ENCODE peak calls at places on chromosomes 4 and X, in ten cellular contexts. F is HCT116, T is A549, R is neural progenitor cell, H is mammary epithelial cell, E is H9, Q is IMR-90, K is GM23248, D is keratinocyte, P is mesendoderm. O is an unnamed sample.

GRCh38 chr4:19842471-19842870 is 409.2 kb upstream of the SLIT2 start:
- DNase-seq in K (no peak), Q (no peak), H (no peak), D (no peak), T (no peak), E (no peak), R (peak), P (no peak), F (no peak), O (no peak)

GRCh38 chrX:105872921-105873320 is 50.6 kb downstream of the NRK start:
- DNase-seq in D (no peak), Q (no peak), R (no peak), F (no peak), E (no peak), H (peak), K (no peak), T (no peak), P (no peak), O (no peak)

GRCh38 chr4:77159798-77160197 is 2.8 kb downstream of the CCNG2 start:
- DNase-seq in T (no peak), H (no peak), F (no peak), P (no peak), R (no peak), Q (no peak), K (no peak), D (no peak), E (no peak), O (no peak)

GRCh38 chrX:131728295-131729145 is 184.6 kb downstream of the OR13H1 start:
- DNase-seq in K (no peak), F (no peak), Q (peak), H (peak), E (no peak), D (no peak), P (no peak), R (no peak), T (peak), O (no peak)

GRCh38 chr4:158805628-158806471 is 37.0 kb downstream of the FNIP2 start:
- DNase-seq in P (no peak), D (peak), K (peak), E (no peak), T (no peak), Q (no peak), R (no peak), F (no peak), H (peak), O (no peak)

GRCh38 chr4:75099321-75099720 is 166.4 kb downstream of the PARM1 start:
- DNase-seq in T (no peak), Q (no peak), D (no peak), R (no peak), P (no peak), H (no peak), F (no peak), K (no peak), E (no peak), O (no peak)

GRCh38 chr4:55348436-55348835 is 2.4 kb downstream of the SRD5A3 start:
- DNase-seq in H (peak), R (no peak), Q (peak), D (no peak), F (no peak), E (no peak), K (peak), P (no peak), T (no peak), O (no peak)

GRCh38 chr4:159051245-159052071 is 51.4 kb upstream of the RAPGEF2 start:
- DNase-seq in Q (no peak), R (no peak), P (peak), T (no peak), K (no peak), E (no peak), D (no peak), H (no peak), F (no peak), O (peak)

GRCh38 chr4:30537462-30537861 is 182.7 kb upstream of the PCDH7 start:
- DNase-seq in K (peak), H (peak), F (peak), E (no peak), T (peak), Q (peak), R (no peak), P (peak), D (no peak), O (no peak)

GRCh38 chrX:135434258-135435138 is 12.8 kb downstream of the SMIM10L2A start:
- DNase-seq in Q (no peak), T (no peak), H (no peak), P (no peak), K (no peak), E (no peak), F (no peak), R (no peak), D (no peak), O (no peak)

GRCh38 chrX:143648705-143649104 is 12.8 kb upstream of the SLITRK4 start:
- DNase-seq in T (no peak), R (peak), K (no peak), D (no peak), H (no peak), Q (no peak), P (peak), E (peak), F (no peak), O (peak)

GRCh38 chrX:120464409-120464808 is 4.7 kb downstream of the LAMP2 start:
- DNase-seq in T (no peak), Q (no peak), E (no peak), D (no peak), F (no peak), R (no peak), K (no peak), H (no peak), P (no peak), O (no peak)

GRCh38 chr4:57063518-57063917 is 46.7 kb downstream of the IGFBP7 start:
- DNase-seq in D (no peak), E (no peak), K (no peak), F (no peak), R (no peak), P (no peak), Q (no peak), H (no peak), T (no peak), O (no peak)

GRCh38 chr4:158999166-158999682 is 103.7 kb upstream of the RAPGEF2 start:
- DNase-seq in P (no peak), E (no peak), H (no peak), R (no peak), F (no peak), K (no peak), D (no peak), Q (no peak), T (no peak), O (no peak)

GRCh38 chr4:83358410-83358809 is 23.8 kb upstream of the HPSE start:
- DNase-seq in K (peak), E (no peak), R (no peak), P (peak), D (peak), T (peak), F (no peak), H (peak), Q (peak), O (no peak)

GRCh38 chr4:7052923-7053715 is 9.9 kb downstream of the TADA2B start:
- DNase-seq in D (no peak), F (no peak), E (no peak), P (no peak), R (no peak), Q (no peak), H (no peak), T (no peak), K (peak), O (no peak)

GRCh38 chrX:103453655-103454054 is 65.6 kb downstream of the RAB40A start:
- DNase-seq in P (no peak), Q (peak), T (peak), H (peak), K (peak), E (no peak), F (no peak), R (no peak), D (peak), O (no peak)

GRCh38 chr4:75845992-75846391 is 56.3 kb downstream of the PPEF2 start:
- DNase-seq in Q (peak), H (no peak), F (no peak), R (no peak), T (peak), K (no peak), D (no peak), P (no peak), E (no peak), O (no peak)

GRCh38 chr4:87985097-87985886 is 9.8 kb downstream of the SPP1 start:
- DNase-seq in T (peak), E (peak), D (no peak), F (peak), H (peak), P (peak), K (peak), R (peak), Q (peak), O (peak)

GRCh38 chrX:28205126-28205525 is 223.9 kb upstream of the DCAF8L1 start:
- DNase-seq in D (no peak), P (no peak), E (no peak), H (no peak), R (no peak), F (no peak), T (no peak), Q (no peak), K (no peak), O (no peak)

GRCh38 chrX:131262738-131263679 is 26.1 kb downstream of the IGSF1 start:
- DNase-seq in T (peak), E (peak), D (no peak), R (peak), P (peak), F (peak), H (no peak), K (peak), Q (no peak), O (peak)

GRCh38 chrX:120774611-120775010 is 101.1 kb downstream of the CT47B1 start:
- DNase-seq in T (no peak), P (no peak), F (no peak), R (no peak), D (no peak), E (no peak), K (peak), Q (no peak), H (no peak), O (no peak)

GRCh38 chrX:104098151-104098808 is 14.0 kb upstream of the ZCCHC18 start:
- DNase-seq in H (peak), Q (peak), R (peak), P (peak), E (no peak), D (peak), F (peak), T (peak), K (peak), O (peak)

GRCh38 chr4:110516106-110516922 is 40.4 kb downstream of the ENPEP start:
- DNase-seq in T (peak), D (peak), P (peak), E (peak), R (peak), H (peak), Q (peak), K (peak), F (peak), O (peak)

GRCh38 chr4:149203256-149204001 is 612.2 kb downstream of the IQCM start:
- DNase-seq in R (no peak), Q (peak), F (no peak), P (no peak), K (peak), D (no peak), E (no peak), T (no peak), H (no peak), O (no peak)

GRCh38 chr4:174394915-174395314 is 111.2 kb downstream of the CEP44 start:
- DNase-seq in R (no peak), P (no peak), T (peak), D (no peak), Q (peak), K (peak), H (peak), F (no peak), E (no peak), O (no peak)

GRCh38 chrX:2794336-2794735 is 34.4 kb upstream of the GYG2 start:
- DNase-seq in P (no peak), R (no peak), T (no peak), D (no peak), Q (no peak), F (no peak), H (no peak), E (no peak), K (no peak), O (no peak)

DNA sequence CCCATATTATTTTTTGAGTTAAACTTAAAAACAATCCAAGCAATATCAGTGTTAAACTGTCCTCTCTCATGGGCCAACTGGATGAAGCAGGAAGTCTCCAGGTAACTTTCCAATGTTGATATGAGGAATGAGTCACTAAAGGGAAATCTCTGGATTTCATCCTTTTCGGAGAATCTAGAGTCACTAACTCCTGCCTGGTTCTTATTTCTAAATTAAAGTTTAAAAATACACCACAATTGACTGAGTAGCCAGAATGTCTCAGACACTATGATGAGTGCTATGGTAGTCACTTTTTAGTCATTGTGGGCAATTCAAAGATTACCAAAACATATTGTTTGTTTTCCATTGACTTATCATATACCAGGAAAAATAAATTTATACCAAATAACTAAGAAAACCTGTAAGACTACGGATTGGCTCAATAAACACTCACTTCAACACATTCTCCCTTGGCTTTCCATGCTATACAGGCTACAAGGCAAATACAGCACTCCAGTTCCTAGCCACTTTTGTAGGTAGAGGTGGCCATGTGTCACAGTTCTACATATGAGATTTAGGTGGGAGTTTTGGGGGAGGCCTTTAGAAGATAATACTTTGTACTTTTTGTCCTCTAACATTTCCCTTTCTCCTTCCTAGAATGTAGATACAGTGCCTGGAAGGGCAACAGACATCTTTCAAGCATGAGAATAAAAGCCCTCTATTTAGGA is 8.6 kb downstream of the SLC9B2 start:
- DNase-seq in F (no peak), Q (peak), K (peak), H (peak), T (no peak), R (no peak), P (peak), E (no peak), D (no peak), O (no peak)
- H3K4me2 ChIP-seq in F (no peak), Q (no peak), K (peak), H (no peak), T (peak), R (no peak), P (no peak), E (no peak), D (no peak), O (no peak)

GRCh38 chr4:121764702-121765367 is at the start of gene SMIM43:
- DNase-seq in T (no peak), K (peak), Q (no peak), E (peak), P (peak), F (no peak), D (no peak), R (peak), H (peak), O (peak)
- H3K4me2 ChIP-seq in T (peak), K (peak), Q (peak), E (peak), P (peak), F (no peak), D (peak), R (peak), H (peak), O (peak)

DNA sequence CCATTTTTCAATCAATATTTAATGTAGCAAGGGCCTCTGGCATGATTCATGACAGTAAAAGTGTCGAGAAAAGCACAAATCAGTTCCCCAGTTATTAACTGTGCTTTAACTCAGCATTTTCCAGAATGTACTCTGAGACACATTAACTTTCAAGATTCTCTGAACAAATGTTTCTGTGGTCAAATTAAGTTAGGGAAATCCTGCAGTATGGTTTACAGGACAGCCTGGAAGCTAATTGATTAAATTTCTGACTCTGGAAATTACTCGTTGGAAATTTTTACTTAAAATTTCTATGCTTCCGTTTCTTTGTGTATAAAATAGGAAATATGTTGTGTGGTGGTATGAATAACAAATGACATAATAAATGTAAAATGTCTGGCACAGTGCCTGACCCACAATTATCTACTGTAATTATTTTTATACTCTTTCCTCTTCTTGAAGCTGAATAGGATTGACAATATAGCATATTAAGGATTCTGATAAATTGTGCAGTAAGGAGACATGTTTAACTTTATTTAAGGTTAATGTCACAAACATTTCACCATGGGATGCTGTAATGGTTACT is 33.7 kb downstream of the STK32B start:
- DNase-seq in P (no peak), F (no peak), T (no peak), R (no peak), D (no peak), K (peak), Q (peak), H (no peak), E (no peak), O (no peak)
- H3K4me2 ChIP-seq in P (no peak), F (no peak), T (no peak), R (no peak), D (no peak), K (no peak), Q (no peak), H (no peak), E (no peak), O (no peak)

GRCh38 chr4:140721088-140721421 is 35.1 kb downstream of the TBC1D9 start:
- DNase-seq in F (no peak), P (no peak), Q (no peak), D (no peak), E (no peak), R (no peak), K (no peak), T (no peak), H (no peak), O (no peak)
- H3K4me2 ChIP-seq in F (no peak), P (no peak), Q (peak), D (peak), E (no peak), R (no peak), K (no peak), T (no peak), H (peak), O (no peak)

GRCh38 chr4:157221426-157221894 is 932 bp downstream of the GRIA2 start:
- DNase-seq in E (no peak), K (no peak), R (peak), T (no peak), P (peak), D (no peak), Q (no peak), F (no peak), H (no peak), O (peak)

GRCh38 chr4:157217708-157218107 is 2.8 kb upstream of the GRIA2 start:
- DNase-seq in K (peak), Q (peak), P (peak), H (no peak), R (peak), T (peak), D (no peak), E (no peak), F (peak), O (peak)

GRCh38 chr4:157221895-157222763 is 1.6 kb downstream of the GRIA2 start:
- DNase-seq in K (peak), F (no peak), D (no peak), E (peak), R (peak), T (no peak), Q (no peak), H (no peak), P (peak), O (peak)

GRCh38 chr4:157222764-157223145 is 2.2 kb downstream of the GRIA2 start:
- DNase-seq in H (no peak), T (no peak), F (no peak), P (peak), Q (no peak), R (no peak), K (no peak), E (no peak), D (no peak), O (no peak)

DNA sequence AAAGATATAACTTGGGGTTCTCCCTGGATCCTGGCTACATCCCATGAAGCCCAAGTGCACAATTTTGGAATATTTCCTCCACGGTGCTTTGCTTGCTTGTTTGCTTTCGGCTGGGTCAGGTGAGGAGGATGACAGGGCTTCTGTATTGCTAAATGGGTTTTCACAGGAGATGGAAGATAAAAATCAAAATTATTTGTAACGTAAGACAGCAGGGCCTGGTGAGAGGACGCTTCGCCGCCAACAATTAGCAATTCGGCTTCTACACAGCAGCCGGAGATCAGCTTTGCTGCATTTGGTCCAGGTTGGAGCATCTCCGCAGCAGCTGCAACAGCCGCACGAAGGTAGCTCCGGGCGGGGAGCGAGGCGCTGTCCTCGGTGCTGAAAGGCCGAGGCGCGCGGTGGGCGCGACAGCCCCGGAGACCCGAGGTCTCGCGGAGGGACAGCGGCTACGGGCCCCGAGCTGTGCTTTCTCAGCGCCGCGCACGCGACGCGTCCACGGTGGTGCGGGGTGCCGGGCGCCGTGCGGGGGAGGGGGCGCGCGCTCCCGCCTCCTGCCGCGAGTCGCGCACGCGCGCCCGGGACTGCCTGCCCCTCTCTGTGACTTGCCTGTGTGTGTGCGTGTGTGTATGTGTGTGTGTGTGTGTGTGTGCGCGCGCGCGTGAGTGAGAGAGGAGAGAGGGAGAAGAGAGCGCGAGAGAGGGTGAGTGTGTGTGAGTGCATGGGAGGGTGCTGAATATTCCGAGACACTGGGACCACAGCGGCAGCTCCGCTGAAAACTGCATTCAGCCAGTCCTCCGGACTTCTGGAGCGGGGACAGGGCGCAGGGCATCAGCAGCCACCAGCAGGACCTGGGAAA is at the start of gene GRIA2:
- DNase-seq in E (peak), T (peak), K (peak), H (peak), F (no peak), P (peak), R (peak), D (no peak), Q (peak), O (peak)
- H3K4me2 ChIP-seq in E (peak), T (peak), K (peak), H (peak), F (no peak), P (peak), R (peak), D (peak), Q (peak), O (peak)

DNA sequence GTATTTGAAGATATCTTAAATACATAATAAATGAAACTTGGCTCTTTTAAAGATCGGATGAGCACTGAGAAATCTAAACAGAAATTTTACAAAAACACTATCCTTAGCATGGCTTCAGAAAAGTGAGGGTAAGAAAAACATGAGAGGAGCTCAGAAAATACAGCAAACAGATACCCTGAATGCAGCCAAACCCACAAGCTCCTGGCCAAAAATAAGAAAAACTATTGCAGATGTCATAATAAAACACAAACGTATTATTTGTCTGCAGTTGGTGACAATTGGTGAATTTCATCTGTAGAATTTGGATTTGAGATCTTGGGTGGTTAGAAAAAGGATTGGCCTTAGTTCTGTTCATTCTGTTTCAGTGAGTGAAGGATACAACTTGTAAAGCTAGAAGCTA is 603.9 kb downstream of the INPP4B start:
- DNase-seq in F (no peak), R (no peak), P (no peak), Q (no peak), D (no peak), K (peak), H (no peak), T (no peak), E (no peak), O (no peak)
- H3K4me2 ChIP-seq in F (no peak), R (no peak), P (no peak), Q (no peak), D (no peak), K (peak), H (no peak), T (no peak), E (no peak), O (no peak)

GRCh38 chr4:5120067-5120466 is 68.8 kb downstream of the STK32B start:
- DNase-seq in Q (no peak), T (no peak), D (no peak), K (no peak), P (no peak), H (no peak), E (no peak), R (no peak), F (no peak), O (no peak)
- H3K4me2 ChIP-seq in Q (no peak), T (no peak), D (no peak), K (peak), P (no peak), H (no peak), E (no peak), R (no peak), F (no peak), O (no peak)